ENCODE peak calls at places on chromosomes 4 and X, in eight cellular contexts. One of them, this sample, is unnamed.

GRCh38 chrX:153647461-153648357 is 706 bp downstream of the DUSP9 start:
- DNase-seq in GOT3: no peak
- DNase-seq in T1000: no peak
- DNase-seq in CD8-positive, alpha-beta memory T cell: no peak
- DNase-seq in mucosa of descending colon: no peak
- DNase-seq in cardiac fibroblast: no peak
- DNase-seq in activated CD4-positive, alpha-beta T cell treated with anti-CD3 and anti-CD28 coated beads, Interleukin-2, amount 50 U/mL, for 48 hours: no peak
- DNase-seq in hippocampal formation: no peak
- DNase-seq in this sample: no peak

GRCh38 chr4:108303488-108304177 is 134.9 kb upstream of the LEF1 start:
- DNase-seq in hippocampal formation: no peak
- DNase-seq in CD8-positive, alpha-beta memory T cell: no peak
- DNase-seq in T1000: no peak
- DNase-seq in cardiac fibroblast: no peak
- DNase-seq in activated CD4-positive, alpha-beta T cell treated with anti-CD3 and anti-CD28 coated beads, Interleukin-2, amount 50 U/mL, for 48 hours: no peak
- DNase-seq in mucosa of descending colon: no peak
- DNase-seq in GOT3: no peak
- DNase-seq in this sample: no peak

GRCh38 chr4:166143227-166143626 is 270.2 kb downstream of the TLL1 start:
- DNase-seq in mucosa of descending colon: no peak
- DNase-seq in CD8-positive, alpha-beta memory T cell: no peak
- DNase-seq in GOT3: no peak
- DNase-seq in hippocampal formation: no peak
- DNase-seq in cardiac fibroblast: no peak
- DNase-seq in T1000: no peak
- DNase-seq in activated CD4-positive, alpha-beta T cell treated with anti-CD3 and anti-CD28 coated beads, Interleukin-2, amount 50 U/mL, for 48 hours: peak; percentile 40
- DNase-seq in this sample: no peak

GRCh38 chr4:3307486-3307885 is 14.7 kb downstream of the RGS12 start:
- DNase-seq in CD8-positive, alpha-beta memory T cell: no peak
- DNase-seq in activated CD4-positive, alpha-beta T cell treated with anti-CD3 and anti-CD28 coated beads, Interleukin-2, amount 50 U/mL, for 48 hours: no peak
- DNase-seq in T1000: no peak
- DNase-seq in mucosa of descending colon: no peak
- DNase-seq in GOT3: no peak
- DNase-seq in cardiac fibroblast: no peak
- DNase-seq in hippocampal formation: no peak
- DNase-seq in this sample: no peak

GRCh38 chr4:153759407-153760226 is at the start of gene RNF175:
- DNase-seq in activated CD4-positive, alpha-beta T cell treated with anti-CD3 and anti-CD28 coated beads, Interleukin-2, amount 50 U/mL, for 48 hours: peak; percentile 18
- DNase-seq in mucosa of descending colon: no peak
- DNase-seq in CD8-positive, alpha-beta memory T cell: peak; percentile 19
- DNase-seq in hippocampal formation: no peak
- DNase-seq in cardiac fibroblast: no peak
- DNase-seq in GOT3: no peak
- DNase-seq in T1000: no peak
- DNase-seq in this sample: no peak

GRCh38 chr4:76016383-76016782 is 6.9 kb downstream of the CXCL10 start:
- DNase-seq in GOT3: no peak
- DNase-seq in mucosa of descending colon: no peak
- DNase-seq in CD8-positive, alpha-beta memory T cell: no peak
- DNase-seq in T1000: no peak
- DNase-seq in cardiac fibroblast: no peak
- DNase-seq in hippocampal formation: no peak
- DNase-seq in activated CD4-positive, alpha-beta T cell treated with anti-CD3 and anti-CD28 coated beads, Interleukin-2, amount 50 U/mL, for 48 hours: peak; percentile 24
- DNase-seq in this sample: no peak

GRCh38 chr4:57104706-57105560 is 5.3 kb downstream of the IGFBP7 start:
- DNase-seq in activated CD4-positive, alpha-beta T cell treated with anti-CD3 and anti-CD28 coated beads, Interleukin-2, amount 50 U/mL, for 48 hours: no peak
- DNase-seq in GOT3: no peak
- DNase-seq in cardiac fibroblast: no peak
- DNase-seq in T1000: no peak
- DNase-seq in CD8-positive, alpha-beta memory T cell: no peak
- DNase-seq in mucosa of descending colon: no peak
- DNase-seq in hippocampal formation: no peak
- DNase-seq in this sample: no peak

GRCh38 chr4:92237559-92237958 is 66.2 kb upstream of the GRID2 start:
- DNase-seq in CD8-positive, alpha-beta memory T cell: no peak
- DNase-seq in GOT3: no peak
- DNase-seq in T1000: no peak
- DNase-seq in hippocampal formation: no peak
- DNase-seq in cardiac fibroblast: no peak
- DNase-seq in mucosa of descending colon: no peak
- DNase-seq in activated CD4-positive, alpha-beta T cell treated with anti-CD3 and anti-CD28 coated beads, Interleukin-2, amount 50 U/mL, for 48 hours: no peak
- DNase-seq in this sample: no peak

GRCh38 chr4:931194-931959 is 739 bp downstream of the GAK start:
- DNase-seq in GOT3: no peak
- DNase-seq in hippocampal formation: no peak
- DNase-seq in CD8-positive, alpha-beta memory T cell: no peak
- DNase-seq in activated CD4-positive, alpha-beta T cell treated with anti-CD3 and anti-CD28 coated beads, Interleukin-2, amount 50 U/mL, for 48 hours: peak; percentile 15
- DNase-seq in cardiac fibroblast: peak; percentile 35
- DNase-seq in T1000: no peak
- DNase-seq in mucosa of descending colon: no peak
- DNase-seq in this sample: no peak

GRCh38 chrX:65634732-65635131 is 32.7 kb upstream of the MSN start:
- DNase-seq in hippocampal formation: no peak
- DNase-seq in activated CD4-positive, alpha-beta T cell treated with anti-CD3 and anti-CD28 coated beads, Interleukin-2, amount 50 U/mL, for 48 hours: no peak
- DNase-seq in CD8-positive, alpha-beta memory T cell: no peak
- DNase-seq in GOT3: no peak
- DNase-seq in T1000: no peak
- DNase-seq in cardiac fibroblast: no peak
- DNase-seq in mucosa of descending colon: no peak
- DNase-seq in this sample: no peak

GRCh38 chr4:110172972-110173371 is 25.4 kb downstream of the ELOVL6 start:
- DNase-seq in hippocampal formation: no peak
- DNase-seq in cardiac fibroblast: no peak
- DNase-seq in GOT3: no peak
- DNase-seq in CD8-positive, alpha-beta memory T cell: no peak
- DNase-seq in activated CD4-positive, alpha-beta T cell treated with anti-CD3 and anti-CD28 coated beads, Interleukin-2, amount 50 U/mL, for 48 hours: no peak
- DNase-seq in T1000: no peak
- DNase-seq in mucosa of descending colon: no peak
- DNase-seq in this sample: no peak

GRCh38 chrX:7254144-7254543 is 106.2 kb upstream of the PUDP start:
- DNase-seq in CD8-positive, alpha-beta memory T cell: no peak
- DNase-seq in hippocampal formation: no peak
- DNase-seq in activated CD4-positive, alpha-beta T cell treated with anti-CD3 and anti-CD28 coated beads, Interleukin-2, amount 50 U/mL, for 48 hours: no peak
- DNase-seq in mucosa of descending colon: no peak
- DNase-seq in GOT3: no peak
- DNase-seq in cardiac fibroblast: no peak
- DNase-seq in T1000: no peak
- DNase-seq in this sample: no peak

GRCh38 chr4:3493720-3494492 is 30.8 kb downstream of the DOK7 start:
- DNase-seq in activated CD4-positive, alpha-beta T cell treated with anti-CD3 and anti-CD28 coated beads, Interleukin-2, amount 50 U/mL, for 48 hours: no peak
- DNase-seq in GOT3: no peak
- DNase-seq in CD8-positive, alpha-beta memory T cell: no peak
- DNase-seq in cardiac fibroblast: no peak
- DNase-seq in mucosa of descending colon: no peak
- DNase-seq in hippocampal formation: no peak
- DNase-seq in T1000: no peak
- DNase-seq in this sample: no peak

GRCh38 chr4:5024673-5025072 is 5.4 kb upstream of the CYTL1 start:
- DNase-seq in cardiac fibroblast: peak; percentile 16
- DNase-seq in hippocampal formation: no peak
- DNase-seq in CD8-positive, alpha-beta memory T cell: no peak
- DNase-seq in mucosa of descending colon: no peak
- DNase-seq in GOT3: peak; percentile 25
- DNase-seq in T1000: no peak
- DNase-seq in activated CD4-positive, alpha-beta T cell treated with anti-CD3 and anti-CD28 coated beads, Interleukin-2, amount 50 U/mL, for 48 hours: no peak
- DNase-seq in this sample: no peak

GRCh38 chrX:12497832-12498591 is 293.2 kb upstream of the PRPS2 start:
- DNase-seq in GOT3: no peak
- DNase-seq in activated CD4-positive, alpha-beta T cell treated with anti-CD3 and anti-CD28 coated beads, Interleukin-2, amount 50 U/mL, for 48 hours: peak; percentile 3
- DNase-seq in CD8-positive, alpha-beta memory T cell: no peak
- DNase-seq in T1000: no peak
- DNase-seq in cardiac fibroblast: no peak
- DNase-seq in mucosa of descending colon: peak; percentile 23
- DNase-seq in hippocampal formation: no peak
- DNase-seq in this sample: no peak

This sample was measured in cerebellar nuclear complex.